ENCODE peak calls at places on chromosomes 5 and 9, in nine cellular contexts. One of them, this sample, is unnamed.

GRCh38 chr5:72587909-72588308 is 80.7 kb upstream of the ZNF366 start:
- DNase-seq in spleen: no peak
- DNase-seq in A549: no peak
- DNase-seq in neural progenitor cell: no peak
- DNase-seq in hepatocyte: no peak
- DNase-seq in mesenchymal stem cell: no peak
- DNase-seq in psoas muscle: no peak
- DNase-seq in CD4-positive, alpha-beta memory T cell: no peak
- DNase-seq in ovary: no peak
- DNase-seq in this sample: no peak

GRCh38 chr5:79628276-79628675 is 16.0 kb downstream of the TENT2 start:
- DNase-seq in mesenchymal stem cell: no peak
- DNase-seq in A549: no peak
- DNase-seq in psoas muscle: no peak
- DNase-seq in CD4-positive, alpha-beta memory T cell: no peak
- DNase-seq in ovary: no peak
- DNase-seq in spleen: no peak
- DNase-seq in hepatocyte: no peak
- DNase-seq in neural progenitor cell: no peak
- DNase-seq in this sample: no peak

GRCh38 chr9:129884220-129885017 is 49.2 kb downstream of the USP20 start:
- DNase-seq in mesenchymal stem cell: peak; percentile 87
- DNase-seq in A549: peak; percentile 83
- DNase-seq in neural progenitor cell: peak; percentile 94
- DNase-seq in ovary: peak; percentile 88
- DNase-seq in CD4-positive, alpha-beta memory T cell: peak; percentile 93
- DNase-seq in spleen: peak; percentile 100
- DNase-seq in psoas muscle: peak; percentile 92
- DNase-seq in hepatocyte: peak; percentile 95
- DNase-seq in this sample: peak; percentile 95

GRCh38 chr9:31597977-31598376 is 786.5 kb upstream of the ACO1 start:
- DNase-seq in spleen: no peak
- DNase-seq in A549: no peak
- DNase-seq in hepatocyte: peak; percentile 7
- DNase-seq in ovary: no peak
- DNase-seq in mesenchymal stem cell: no peak
- DNase-seq in neural progenitor cell: no peak
- DNase-seq in CD4-positive, alpha-beta memory T cell: peak; percentile 17
- DNase-seq in psoas muscle: no peak
- DNase-seq in this sample: no peak

GRCh38 chr5:6829150-6829784 is 116.0 kb downstream of the TENT4A start:
- DNase-seq in hepatocyte: no peak
- DNase-seq in CD4-positive, alpha-beta memory T cell: peak; percentile 8
- DNase-seq in ovary: no peak
- DNase-seq in spleen: no peak
- DNase-seq in A549: no peak
- DNase-seq in neural progenitor cell: no peak
- DNase-seq in psoas muscle: no peak
- DNase-seq in mesenchymal stem cell: no peak
- DNase-seq in this sample: no peak

GRCh38 chr9:73667749-73668148 is 516.1 kb downstream of the ANXA1 start:
- DNase-seq in hepatocyte: no peak
- DNase-seq in mesenchymal stem cell: peak; percentile 4
- DNase-seq in A549: peak; percentile 33
- DNase-seq in psoas muscle: no peak
- DNase-seq in ovary: no peak
- DNase-seq in spleen: no peak
- DNase-seq in CD4-positive, alpha-beta memory T cell: no peak
- DNase-seq in neural progenitor cell: no peak
- DNase-seq in this sample: no peak

GRCh38 chr5:170049713-170050112 is 56.0 kb upstream of the FOXI1 start:
- DNase-seq in mesenchymal stem cell: no peak
- DNase-seq in neural progenitor cell: no peak
- DNase-seq in CD4-positive, alpha-beta memory T cell: no peak
- DNase-seq in hepatocyte: no peak
- DNase-seq in ovary: no peak
- DNase-seq in spleen: no peak
- DNase-seq in A549: no peak
- DNase-seq in psoas muscle: no peak
- DNase-seq in this sample: no peak

GRCh38 chr9:134375430-134376385 is 49.5 kb downstream of the RXRA start:
- DNase-seq in mesenchymal stem cell: peak; percentile 27
- DNase-seq in hepatocyte: no peak
- DNase-seq in psoas muscle: peak; percentile 94
- DNase-seq in CD4-positive, alpha-beta memory T cell: no peak
- DNase-seq in spleen: no peak
- DNase-seq in neural progenitor cell: peak; percentile 42
- DNase-seq in A549: peak; percentile 33
- DNase-seq in ovary: peak; percentile 86
- DNase-seq in this sample: no peak

GRCh38 chr9:78044189-78044588 is 12.6 kb upstream of the GNAQ start:
- DNase-seq in hepatocyte: no peak
- DNase-seq in mesenchymal stem cell: no peak
- DNase-seq in ovary: no peak
- DNase-seq in spleen: no peak
- DNase-seq in CD4-positive, alpha-beta memory T cell: no peak
- DNase-seq in neural progenitor cell: peak; percentile 32
- DNase-seq in A549: no peak
- DNase-seq in psoas muscle: no peak
- DNase-seq in this sample: no peak

GRCh38 chr9:94852373-94852772 is 125.9 kb downstream of the AOPEP start:
- DNase-seq in psoas muscle: no peak
- DNase-seq in mesenchymal stem cell: no peak
- DNase-seq in hepatocyte: no peak
- DNase-seq in ovary: no peak
- DNase-seq in neural progenitor cell: no peak
- DNase-seq in CD4-positive, alpha-beta memory T cell: no peak
- DNase-seq in A549: no peak
- DNase-seq in spleen: no peak
- DNase-seq in this sample: no peak

GRCh38 chr5:156274455-156274854 is 52.5 kb upstream of the SGCD start:
- DNase-seq in ovary: no peak
- DNase-seq in mesenchymal stem cell: no peak
- DNase-seq in neural progenitor cell: no peak
- DNase-seq in hepatocyte: no peak
- DNase-seq in spleen: no peak
- DNase-seq in psoas muscle: no peak
- DNase-seq in CD4-positive, alpha-beta memory T cell: no peak
- DNase-seq in A549: no peak
- DNase-seq in this sample: no peak

DNA sequence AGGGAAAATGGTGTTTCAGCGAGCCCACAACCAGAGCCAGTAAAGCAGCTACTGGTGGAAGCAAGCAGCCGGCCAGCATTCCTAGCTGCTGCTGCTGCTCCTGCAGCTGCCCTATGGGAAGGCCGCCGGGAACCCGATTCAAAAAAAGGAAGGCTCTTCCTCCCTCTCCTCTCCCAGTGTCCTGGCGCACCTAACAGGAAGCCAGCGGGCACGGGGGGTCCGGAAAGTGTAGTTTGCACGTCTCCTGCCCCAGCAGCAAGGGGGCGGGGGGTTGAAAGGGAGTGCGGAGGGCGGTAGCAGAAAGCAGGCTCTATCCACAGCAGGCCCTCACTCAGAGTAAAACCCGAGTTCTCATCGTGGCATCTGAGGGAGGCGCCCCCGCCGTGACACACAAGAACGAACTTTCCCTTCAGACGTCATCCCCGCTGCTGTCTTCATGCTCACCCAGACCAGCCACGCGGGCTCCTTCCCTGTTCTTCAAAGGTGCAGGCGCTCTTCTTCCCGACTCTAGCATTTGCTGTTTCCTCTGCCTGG is 16.5 kb downstream of the GRXCR2 start:
- DNase-seq in psoas muscle: peak; percentile 64
- DNase-seq in spleen: peak; percentile 71
- DNase-seq in mesenchymal stem cell: peak; percentile 82
- DNase-seq in neural progenitor cell: peak; percentile 73
- DNase-seq in ovary: peak; percentile 65
- DNase-seq in hepatocyte: peak; percentile 73
- DNase-seq in CD4-positive, alpha-beta memory T cell: no peak
- DNase-seq in A549: no peak
- DNase-seq in this sample: peak; percentile 66
- H3K4me3 ChIP-seq in psoas muscle: peak overlapping the region; percentile 68
- H3K4me3 ChIP-seq in spleen: peak overlapping the region; percentile 57
- H3K4me3 ChIP-seq in mesenchymal stem cell: peak overlapping the region; percentile 44
- H3K4me3 ChIP-seq in neural progenitor cell: peak overlapping the region; percentile 22
- H3K4me3 ChIP-seq in ovary: peak overlapping the region; percentile 46
- H3K4me3 ChIP-seq in hepatocyte: no peak overlapping the region
- H3K4me3 ChIP-seq in CD4-positive, alpha-beta memory T cell: no peak overlapping the region
- H3K4me3 ChIP-seq in A549: no peak overlapping the region
- H3K4me3 ChIP-seq in this sample: peak overlapping the region; percentile 39

DNA sequence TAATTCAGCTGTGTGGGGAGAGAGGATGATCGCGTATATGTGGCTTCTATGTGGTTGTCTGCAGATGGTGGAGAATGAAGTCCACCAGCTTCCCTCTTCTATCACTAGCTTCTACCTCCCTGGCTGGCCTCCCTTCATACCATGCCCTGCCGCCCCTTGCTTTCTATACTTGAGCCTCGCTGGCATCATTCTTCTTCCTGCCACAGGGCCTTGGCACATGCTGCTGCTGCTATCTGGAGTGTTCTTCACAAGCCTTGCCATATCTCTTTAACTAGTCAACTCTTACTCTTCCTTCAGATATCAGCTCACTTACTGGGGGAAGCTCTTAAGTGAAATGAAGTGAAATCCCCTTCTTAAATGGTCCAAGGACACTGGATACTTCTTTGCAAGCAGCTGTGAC is 100.4 kb downstream of the FGF1 start:
- DNase-seq in ovary: no peak
- DNase-seq in spleen: no peak
- DNase-seq in neural progenitor cell: no peak
- DNase-seq in mesenchymal stem cell: no peak
- DNase-seq in CD4-positive, alpha-beta memory T cell: no peak
- DNase-seq in psoas muscle: no peak
- DNase-seq in A549: no peak
- DNase-seq in hepatocyte: no peak
- DNase-seq in this sample: no peak
- H3K4me1 ChIP-seq in ovary: no peaks in the 10 kb centered on the region
- H3K4me1 ChIP-seq in spleen: peaks cover 4% of the 10 kb centered on the region
- H3K4me1 ChIP-seq in neural progenitor cell: no peaks in the 10 kb centered on the region
- H3K4me1 ChIP-seq in mesenchymal stem cell: no peaks in the 10 kb centered on the region
- H3K4me1 ChIP-seq in CD4-positive, alpha-beta memory T cell: peaks cover 13% of the 10 kb centered on the region
- H3K4me1 ChIP-seq in psoas muscle: no peaks in the 10 kb centered on the region
- H3K4me1 ChIP-seq in A549: no peaks in the 10 kb centered on the region
- H3K4me1 ChIP-seq in hepatocyte: no peaks in the 10 kb centered on the region
- H3K4me1 ChIP-seq in this sample: no peaks in the 10 kb centered on the region

DNA sequence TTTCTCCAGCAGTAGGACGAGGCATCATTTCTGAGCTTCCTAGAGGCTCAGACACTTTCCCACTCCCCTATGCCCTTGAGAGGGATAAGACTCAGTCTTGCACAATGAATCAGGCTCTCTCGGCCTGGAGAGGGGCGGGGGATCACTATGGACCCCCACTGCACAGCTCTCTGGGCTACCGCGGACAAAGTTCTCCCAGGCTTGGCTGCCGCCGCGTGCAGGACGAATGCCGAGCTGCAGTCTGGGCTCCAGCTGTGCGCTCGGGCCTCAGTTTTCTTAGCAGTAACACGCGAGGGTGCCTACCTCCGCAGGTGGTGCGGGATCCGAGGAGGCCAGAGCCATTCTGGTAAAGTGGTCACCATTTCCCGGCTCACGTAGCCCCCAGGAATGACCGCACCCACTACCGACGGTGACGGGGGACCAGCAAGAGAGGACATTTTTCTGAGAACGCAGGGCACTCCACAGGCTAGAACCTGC is 3.4 kb upstream of the MYORG start:
- DNase-seq in neural progenitor cell: peak; percentile 56
- DNase-seq in hepatocyte: peak; percentile 37
- DNase-seq in spleen: peak; percentile 86
- DNase-seq in ovary: no peak
- DNase-seq in psoas muscle: no peak
- DNase-seq in CD4-positive, alpha-beta memory T cell: peak; percentile 11
- DNase-seq in A549: no peak
- DNase-seq in mesenchymal stem cell: peak; percentile 39
- DNase-seq in this sample: no peak
- H3K4me3 ChIP-seq in neural progenitor cell: peak overlapping the region; percentile 52
- H3K4me3 ChIP-seq in hepatocyte: no peak overlapping the region
- H3K4me3 ChIP-seq in spleen: peak overlapping the region; percentile 79
- H3K4me3 ChIP-seq in ovary: peak overlapping the region; percentile 44
- H3K4me3 ChIP-seq in psoas muscle: peak overlapping the region; percentile 78
- H3K4me3 ChIP-seq in CD4-positive, alpha-beta memory T cell: peak overlapping the region; percentile 64
- H3K4me3 ChIP-seq in A549: peak overlapping the region; percentile 52
- H3K4me3 ChIP-seq in mesenchymal stem cell: peak overlapping the region; percentile 52
- H3K4me3 ChIP-seq in this sample: peak overlapping the region; percentile 59

GRCh38 chr5:154782812-154783592 is 27.8 kb downstream of the LARP1 start:
- DNase-seq in mesenchymal stem cell: no peak
- DNase-seq in hepatocyte: no peak
- DNase-seq in spleen: no peak
- DNase-seq in psoas muscle: no peak
- DNase-seq in neural progenitor cell: peak; percentile 33
- DNase-seq in ovary: no peak
- DNase-seq in CD4-positive, alpha-beta memory T cell: no peak
- DNase-seq in A549: no peak
- DNase-seq in this sample: no peak

GRCh38 chr5:154786414-154786813 is 31.2 kb downstream of the LARP1 start:
- DNase-seq in CD4-positive, alpha-beta memory T cell: no peak
- DNase-seq in mesenchymal stem cell: peak; percentile 40
- DNase-seq in ovary: no peak
- DNase-seq in hepatocyte: no peak
- DNase-seq in psoas muscle: no peak
- DNase-seq in neural progenitor cell: no peak
- DNase-seq in spleen: no peak
- DNase-seq in A549: no peak
- DNase-seq in this sample: no peak

GRCh38 chr5:154784856-154785255 is 29.7 kb downstream of the LARP1 start:
- DNase-seq in hepatocyte: no peak
- DNase-seq in ovary: no peak
- DNase-seq in A549: no peak
- DNase-seq in mesenchymal stem cell: no peak
- DNase-seq in psoas muscle: no peak
- DNase-seq in neural progenitor cell: no peak
- DNase-seq in spleen: no peak
- DNase-seq in CD4-positive, alpha-beta memory T cell: no peak
- DNase-seq in this sample: no peak

GRCh38 chr5:154782326-154782725 is 27.1 kb downstream of the LARP1 start:
- DNase-seq in neural progenitor cell: peak; percentile 52
- DNase-seq in ovary: no peak
- DNase-seq in spleen: no peak
- DNase-seq in hepatocyte: no peak
- DNase-seq in mesenchymal stem cell: no peak
- DNase-seq in CD4-positive, alpha-beta memory T cell: no peak
- DNase-seq in A549: no peak
- DNase-seq in psoas muscle: no peak
- DNase-seq in this sample: no peak

DNA sequence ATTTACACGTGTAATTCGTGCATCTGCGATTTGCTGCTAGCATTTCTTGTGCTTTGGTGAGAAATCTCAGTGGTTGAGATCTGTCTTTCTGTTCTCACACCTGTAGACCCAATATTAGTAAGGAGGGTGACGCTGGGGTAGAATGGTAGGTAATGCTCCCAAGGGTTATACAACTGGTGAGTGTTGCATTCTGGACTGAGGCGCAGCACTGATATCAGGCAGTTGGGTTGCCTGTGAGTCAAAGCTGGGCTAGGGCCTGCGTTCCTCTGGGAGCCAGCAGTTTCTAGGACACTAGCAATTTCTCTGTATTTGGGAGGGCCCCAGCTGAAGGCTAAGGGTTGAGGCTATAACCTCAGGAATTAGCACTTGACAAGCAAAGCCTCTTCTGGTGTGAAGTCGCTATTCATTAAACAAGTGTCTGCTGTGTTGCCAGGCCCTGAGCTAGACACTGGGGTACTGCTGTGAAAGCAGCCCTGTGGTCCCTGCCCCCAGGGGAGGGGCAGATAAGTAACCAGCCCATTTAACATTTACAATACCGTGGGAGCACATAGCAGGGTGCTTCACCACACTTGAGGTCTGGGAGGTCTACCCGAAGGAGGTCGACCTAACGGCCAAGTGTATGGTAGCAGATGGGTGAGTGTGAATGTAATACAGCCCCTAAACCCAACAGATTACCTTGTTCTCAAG is 28.7 kb downstream of the LARP1 start:
- DNase-seq in A549: no peak
- DNase-seq in CD4-positive, alpha-beta memory T cell: no peak
- DNase-seq in mesenchymal stem cell: no peak
- DNase-seq in psoas muscle: no peak
- DNase-seq in ovary: no peak
- DNase-seq in hepatocyte: no peak
- DNase-seq in neural progenitor cell: no peak
- DNase-seq in spleen: no peak
- DNase-seq in this sample: no peak
- H3K4me1 ChIP-seq in A549: peaks cover 72% of the 10 kb centered on the region
- H3K4me1 ChIP-seq in CD4-positive, alpha-beta memory T cell: peaks cover 94% of the 10 kb centered on the region
- H3K4me1 ChIP-seq in mesenchymal stem cell: peaks cover 34% of the 10 kb centered on the region
- H3K4me1 ChIP-seq in psoas muscle: peaks cover 89% of the 10 kb centered on the region
- H3K4me1 ChIP-seq in ovary: peaks cover 39% of the 10 kb centered on the region
- H3K4me1 ChIP-seq in hepatocyte: peaks cover 55% of the 10 kb centered on the region
- H3K4me1 ChIP-seq in neural progenitor cell: peaks cover 41% of the 10 kb centered on the region
- H3K4me1 ChIP-seq in spleen: peaks cover 99% of the 10 kb centered on the region
- H3K4me1 ChIP-seq in this sample: peaks cover 69% of the 10 kb centered on the region